ENCODE peak calls at places on chromosomes 13 and 19, in eight cellular contexts. One of them, this sample, is unnamed.

GRCh38 chr19:3899531-3900294 is 19.2 kb downstream of the ATCAY start:
- DNase-seq in glutamatergic neuron: no peak
- DNase-seq in kidney: no peak
- DNase-seq in HFFc6: no peak
- DNase-seq in heart right ventricle: no peak
- DNase-seq in uterus: peak
- DNase-seq in CD4-positive, alpha-beta T cell: no peak
- DNase-seq in mucosa of descending colon: peak
- DNase-seq in this sample: no peak

GRCh38 chr13:39462456-39462855 is 140.5 kb downstream of the LHFPL6 start:
- DNase-seq in HFFc6: no peak
- DNase-seq in CD4-positive, alpha-beta T cell: no peak
- DNase-seq in kidney: no peak
- DNase-seq in mucosa of descending colon: no peak
- DNase-seq in heart right ventricle: no peak
- DNase-seq in glutamatergic neuron: no peak
- DNase-seq in uterus: no peak
- DNase-seq in this sample: no peak

GRCh38 chr19:35249848-35250711 is 1.3 kb downstream of the LSR start:
- DNase-seq in mucosa of descending colon: no peak
- DNase-seq in kidney: peak
- DNase-seq in heart right ventricle: no peak
- DNase-seq in glutamatergic neuron: no peak
- DNase-seq in HFFc6: no peak
- DNase-seq in CD4-positive, alpha-beta T cell: no peak
- DNase-seq in uterus: no peak
- DNase-seq in this sample: peak

GRCh38 chr19:1852294-1852646 is 4.0 kb upstream of the REXO1 start:
- DNase-seq in uterus: no peak
- DNase-seq in heart right ventricle: no peak
- DNase-seq in glutamatergic neuron: no peak
- DNase-seq in CD4-positive, alpha-beta T cell: no peak
- DNase-seq in HFFc6: no peak
- DNase-seq in mucosa of descending colon: no peak
- DNase-seq in kidney: no peak
- DNase-seq in this sample: no peak

GRCh38 chr19:10419646-10420443 is 493 bp upstream of the PDE4A start:
- DNase-seq in glutamatergic neuron: peak
- DNase-seq in HFFc6: peak
- DNase-seq in kidney: peak
- DNase-seq in uterus: no peak
- DNase-seq in CD4-positive, alpha-beta T cell: no peak
- DNase-seq in heart right ventricle: no peak
- DNase-seq in mucosa of descending colon: no peak
- DNase-seq in this sample: peak

GRCh38 chr19:43532571-43532961 is 422 bp upstream of the ZNF575 start:
- DNase-seq in uterus: peak
- DNase-seq in HFFc6: no peak
- DNase-seq in mucosa of descending colon: peak
- DNase-seq in glutamatergic neuron: no peak
- DNase-seq in CD4-positive, alpha-beta T cell: no peak
- DNase-seq in heart right ventricle: peak
- DNase-seq in kidney: peak
- DNase-seq in this sample: peak

GRCh38 chr19:51398096-51398704 is 7.8 kb upstream of the C19orf84 start:
- DNase-seq in glutamatergic neuron: no peak
- DNase-seq in uterus: no peak
- DNase-seq in mucosa of descending colon: no peak
- DNase-seq in heart right ventricle: no peak
- DNase-seq in HFFc6: peak
- DNase-seq in kidney: no peak
- DNase-seq in CD4-positive, alpha-beta T cell: no peak
- DNase-seq in this sample: no peak

GRCh38 chr19:58579473-58580142 is 6.5 kb upstream of the MZF1 start:
- DNase-seq in heart right ventricle: no peak
- DNase-seq in uterus: no peak
- DNase-seq in mucosa of descending colon: no peak
- DNase-seq in glutamatergic neuron: no peak
- DNase-seq in CD4-positive, alpha-beta T cell: no peak
- DNase-seq in HFFc6: no peak
- DNase-seq in kidney: peak
- DNase-seq in this sample: no peak

GRCh38 chr19:58399903-58400637 is 4.6 kb downstream of the RNF225 start:
- DNase-seq in kidney: peak
- DNase-seq in HFFc6: no peak
- DNase-seq in glutamatergic neuron: no peak
- DNase-seq in mucosa of descending colon: no peak
- DNase-seq in uterus: no peak
- DNase-seq in CD4-positive, alpha-beta T cell: no peak
- DNase-seq in heart right ventricle: no peak
- DNase-seq in this sample: no peak

GRCh38 chr19:13978721-13979191 is 26.4 kb downstream of the DCAF15 start:
- DNase-seq in CD4-positive, alpha-beta T cell: no peak
- DNase-seq in mucosa of descending colon: no peak
- DNase-seq in uterus: peak
- DNase-seq in glutamatergic neuron: peak
- DNase-seq in kidney: no peak
- DNase-seq in HFFc6: no peak
- DNase-seq in heart right ventricle: no peak
- DNase-seq in this sample: no peak

GRCh38 chr19:11152318-11153062 is 3.1 kb downstream of the SPC24 start:
- DNase-seq in heart right ventricle: peak
- DNase-seq in HFFc6: peak
- DNase-seq in mucosa of descending colon: peak
- DNase-seq in kidney: peak
- DNase-seq in uterus: peak
- DNase-seq in CD4-positive, alpha-beta T cell: no peak
- DNase-seq in glutamatergic neuron: no peak
- DNase-seq in this sample: no peak

GRCh38 chr19:14363203-14364097 is 17.8 kb upstream of the ADGRE5 start:
- DNase-seq in mucosa of descending colon: peak
- DNase-seq in HFFc6: peak
- DNase-seq in CD4-positive, alpha-beta T cell: no peak
- DNase-seq in glutamatergic neuron: peak
- DNase-seq in heart right ventricle: peak
- DNase-seq in uterus: peak
- DNase-seq in kidney: peak
- DNase-seq in this sample: peak

GRCh38 chr19:41144403-41144802 is 30.2 kb downstream of the CYP2F1 start:
- DNase-seq in uterus: peak
- DNase-seq in heart right ventricle: peak
- DNase-seq in HFFc6: peak
- DNase-seq in kidney: no peak
- DNase-seq in CD4-positive, alpha-beta T cell: peak
- DNase-seq in mucosa of descending colon: peak
- DNase-seq in glutamatergic neuron: peak
- DNase-seq in this sample: peak

GRCh38 chr13:106145997-106146864 is 389.2 kb downstream of the EFNB2 start:
- DNase-seq in mucosa of descending colon: peak
- DNase-seq in heart right ventricle: no peak
- DNase-seq in glutamatergic neuron: no peak
- DNase-seq in uterus: no peak
- DNase-seq in HFFc6: no peak
- DNase-seq in CD4-positive, alpha-beta T cell: no peak
- DNase-seq in kidney: no peak
- DNase-seq in this sample: no peak
- TF ChIP-seq CTCF in mucosa of descending colon: no peak
- TF ChIP-seq CTCF in heart right ventricle: no peak
- TF ChIP-seq CTCF in glutamatergic neuron: no peak
- TF ChIP-seq CTCF in uterus: no peak
- TF ChIP-seq CTCF in HFFc6: peak
- TF ChIP-seq CTCF in CD4-positive, alpha-beta T cell: no peak
- TF ChIP-seq CTCF in kidney: no peak
- TF ChIP-seq CTCF in this sample: no peak

DNA sequence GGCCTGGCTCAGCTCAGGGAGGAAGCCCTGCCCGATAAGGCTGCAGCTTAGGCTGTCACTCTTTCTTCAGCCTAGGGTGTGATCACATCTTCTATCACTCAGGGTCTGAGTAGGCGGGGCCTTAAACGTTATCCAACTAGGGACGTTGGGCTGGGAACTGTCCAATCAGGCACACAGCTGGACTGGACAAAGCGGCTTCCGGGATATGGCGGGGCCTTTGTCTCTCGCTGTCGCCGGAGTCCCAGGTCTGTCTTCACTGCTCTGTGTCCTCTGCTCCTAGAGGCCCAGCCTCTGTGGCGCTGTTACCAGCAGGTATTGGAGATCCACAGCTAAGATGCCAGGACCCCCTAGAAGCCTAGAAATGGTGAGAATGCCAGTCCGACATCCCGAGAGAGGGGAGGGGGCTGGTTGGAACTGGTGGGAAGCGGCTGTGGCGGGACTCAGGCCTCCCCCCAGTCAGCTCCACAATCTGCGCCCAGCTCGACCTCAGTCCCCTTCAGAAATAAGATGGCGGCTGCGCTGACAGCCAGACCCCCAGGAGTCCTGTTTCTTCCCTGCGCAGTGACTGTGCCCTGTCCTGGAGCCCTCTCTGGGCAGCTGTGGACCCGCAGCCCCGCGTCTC is at the start of gene ZNF254:
- DNase-seq in heart right ventricle: peak
- DNase-seq in CD4-positive, alpha-beta T cell: peak
- DNase-seq in glutamatergic neuron: peak
- DNase-seq in HFFc6: peak
- DNase-seq in kidney: peak
- DNase-seq in uterus: peak
- DNase-seq in mucosa of descending colon: peak
- DNase-seq in this sample: peak
- TF ChIP-seq CTCF in heart right ventricle: no peak
- TF ChIP-seq CTCF in CD4-positive, alpha-beta T cell: no peak
- TF ChIP-seq CTCF in glutamatergic neuron: no peak
- TF ChIP-seq CTCF in HFFc6: no peak
- TF ChIP-seq CTCF in kidney: no peak
- TF ChIP-seq CTCF in uterus: no peak
- TF ChIP-seq CTCF in mucosa of descending colon: no peak
- TF ChIP-seq CTCF in this sample: no peak

GRCh38 chr19:8017808-8018207 is 12.4 kb upstream of the ELAVL1 start:
- DNase-seq in CD4-positive, alpha-beta T cell: peak
- DNase-seq in kidney: no peak
- DNase-seq in heart right ventricle: no peak
- DNase-seq in HFFc6: no peak
- DNase-seq in mucosa of descending colon: peak
- DNase-seq in uterus: no peak
- DNase-seq in glutamatergic neuron: no peak
- DNase-seq in this sample: peak
- TF ChIP-seq CTCF in CD4-positive, alpha-beta T cell: no peak
- TF ChIP-seq CTCF in kidney: no peak
- TF ChIP-seq CTCF in heart right ventricle: no peak
- TF ChIP-seq CTCF in HFFc6: no peak
- TF ChIP-seq CTCF in mucosa of descending colon: no peak
- TF ChIP-seq CTCF in uterus: no peak
- TF ChIP-seq CTCF in glutamatergic neuron: no peak
- TF ChIP-seq CTCF in this sample: peak

GRCh38 chr19:52464798-52465470 is 11.6 kb downstream of the ZNF578 start:
- DNase-seq in kidney: no peak
- DNase-seq in glutamatergic neuron: no peak
- DNase-seq in HFFc6: no peak
- DNase-seq in uterus: no peak
- DNase-seq in CD4-positive, alpha-beta T cell: no peak
- DNase-seq in heart right ventricle: no peak
- DNase-seq in mucosa of descending colon: no peak
- DNase-seq in this sample: no peak
- TF ChIP-seq CTCF in kidney: no peak
- TF ChIP-seq CTCF in glutamatergic neuron: peak
- TF ChIP-seq CTCF in HFFc6: no peak
- TF ChIP-seq CTCF in uterus: no peak
- TF ChIP-seq CTCF in CD4-positive, alpha-beta T cell: no peak
- TF ChIP-seq CTCF in heart right ventricle: no peak
- TF ChIP-seq CTCF in mucosa of descending colon: no peak
- TF ChIP-seq CTCF in this sample: no peak

DNA sequence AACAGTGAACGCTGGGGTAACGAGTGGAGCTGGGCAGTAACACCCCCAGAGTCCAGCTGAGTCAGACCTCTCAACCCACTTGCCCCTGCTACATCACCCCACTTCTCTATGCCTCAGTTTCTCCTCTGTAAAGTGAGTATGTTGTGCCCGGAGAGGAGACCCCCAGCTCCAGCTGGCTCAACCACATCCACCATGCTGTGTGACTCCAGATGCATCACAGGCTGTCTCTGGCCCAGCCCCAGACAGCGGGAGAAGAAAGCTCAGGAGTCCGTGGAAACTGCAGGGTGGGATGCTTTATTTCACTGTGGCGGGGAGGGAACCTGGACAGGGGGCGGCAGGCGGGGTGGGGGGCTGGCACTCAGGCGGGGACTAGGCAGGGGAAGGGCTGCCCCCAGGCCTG is 9.6 kb upstream of the ELL start:
- DNase-seq in HFFc6: no peak
- DNase-seq in glutamatergic neuron: no peak
- DNase-seq in mucosa of descending colon: no peak
- DNase-seq in heart right ventricle: no peak
- DNase-seq in uterus: no peak
- DNase-seq in kidney: no peak
- DNase-seq in CD4-positive, alpha-beta T cell: no peak
- DNase-seq in this sample: no peak
- TF ChIP-seq CTCF in HFFc6: no peak
- TF ChIP-seq CTCF in glutamatergic neuron: no peak
- TF ChIP-seq CTCF in mucosa of descending colon: no peak
- TF ChIP-seq CTCF in heart right ventricle: no peak
- TF ChIP-seq CTCF in uterus: no peak
- TF ChIP-seq CTCF in kidney: no peak
- TF ChIP-seq CTCF in CD4-positive, alpha-beta T cell: no peak
- TF ChIP-seq CTCF in this sample: no peak

DNA sequence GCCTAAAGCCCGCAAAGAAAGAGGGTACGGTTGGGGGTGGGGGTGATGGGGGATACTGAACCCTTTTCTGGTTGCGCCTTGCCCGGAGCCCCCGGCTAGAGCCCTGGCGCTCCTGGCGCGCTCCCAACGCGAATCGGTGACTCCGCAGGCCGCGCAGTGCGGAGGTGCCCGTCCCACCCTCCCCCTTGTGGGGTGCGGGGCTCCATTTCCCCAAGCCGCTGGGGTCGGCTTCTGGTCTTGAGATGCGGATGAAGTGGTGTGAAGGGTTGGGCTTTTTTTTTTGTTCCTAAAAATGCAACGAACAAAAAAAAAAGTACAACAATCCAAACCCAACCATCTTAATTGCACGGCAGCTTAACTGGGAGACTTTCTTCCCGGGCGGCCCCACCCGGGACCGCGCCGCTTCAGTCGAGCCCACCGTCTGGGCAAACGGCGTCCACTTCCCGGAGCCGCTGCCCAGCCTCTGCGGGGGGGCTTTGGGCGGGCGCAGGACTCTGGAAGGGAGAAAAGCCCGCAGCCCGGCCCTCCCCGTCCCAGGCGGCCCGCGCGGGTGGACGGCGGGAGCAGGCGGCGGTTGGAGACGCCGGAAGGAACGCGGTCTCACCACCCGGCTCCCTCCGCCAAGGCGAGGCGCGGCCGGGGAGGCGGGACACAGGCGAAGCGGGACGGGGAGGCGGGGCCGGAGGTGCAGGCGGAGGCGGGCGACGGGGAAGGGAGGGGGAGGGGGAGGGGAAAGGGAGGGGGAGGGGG is 501 bp upstream of the TRIM13 start:
- DNase-seq in uterus: peak
- DNase-seq in heart right ventricle: peak
- DNase-seq in mucosa of descending colon: peak
- DNase-seq in glutamatergic neuron: peak
- DNase-seq in kidney: peak
- DNase-seq in CD4-positive, alpha-beta T cell: peak
- DNase-seq in HFFc6: peak
- DNase-seq in this sample: peak
- TF ChIP-seq CTCF in uterus: no peak
- TF ChIP-seq CTCF in heart right ventricle: no peak
- TF ChIP-seq CTCF in mucosa of descending colon: no peak
- TF ChIP-seq CTCF in glutamatergic neuron: no peak
- TF ChIP-seq CTCF in kidney: no peak
- TF ChIP-seq CTCF in CD4-positive, alpha-beta T cell: no peak
- TF ChIP-seq CTCF in HFFc6: no peak
- TF ChIP-seq CTCF in this sample: no peak

This sample was measured in GM13976.